ENCODE peak calls at places on chromosomes 2 and 18, in four cellular contexts. D is cardiac muscle cell, Q is tibial artery, P is endothelial cell of umbilical vein. U is an unnamed sample.

GRCh38 chr18:57141208-57142129 is 5.4 kb upstream of the BOD1L2 start:
- DNase-seq in D (no peak), Q (no peak), P (no peak), U (no peak)

GRCh38 chr2:73776381-73776780 is 3.5 kb downstream of the DUSP11 start:
- DNase-seq in P (no peak), Q (no peak), D (no peak), U (no peak)

GRCh38 chr2:157746234-157746950 is 117.7 kb upstream of the ACVR1C start:
- DNase-seq in P (no peak), Q (no peak), D (no peak), U (no peak)

GRCh38 chr18:80145191-80145799 is 36.2 kb downstream of the ADNP2 start:
- DNase-seq in Q (no peak), D (no peak), P (peak; percentile 9), U (no peak)

GRCh38 chr18:57841568-57841967 is 38.5 kb upstream of the ATP8B1 start:
- DNase-seq in D (no peak), P (no peak), Q (no peak), U (no peak)

GRCh38 chr18:9211955-9212354 is 75.4 kb downstream of the ANKRD12 start:
- DNase-seq in P (no peak), Q (no peak), D (no peak), U (no peak)

GRCh38 chr2:5539281-5540211 is 152.6 kb upstream of the SOX11 start:
- DNase-seq in Q (no peak), D (peak; percentile 42), P (no peak), U (no peak)

GRCh38 chr2:86368181-86368824 is 30.9 kb upstream of the REEP1 start:
- DNase-seq in P (peak; percentile 57), D (peak; percentile 78), Q (peak; percentile 67), U (no peak)

GRCh38 chr2:141423212-141423611 is 707.6 kb downstream of the LRP1B start:
- DNase-seq in D (no peak), P (no peak), Q (no peak), U (no peak)

GRCh38 chr2:137947032-137947713 is 17.1 kb upstream of the HNMT start:
- DNase-seq in P (no peak), Q (no peak), D (no peak), U (no peak)

GRCh38 chr2:45788401-45788800 is 136.9 kb downstream of the PRKCE start:
- DNase-seq in P (no peak), Q (no peak), D (no peak), U (no peak)

GRCh38 chr2:72220170-72220569 is 72.5 kb upstream of the CYP26B1 start:
- DNase-seq in P (no peak), D (peak; percentile 42), Q (no peak), U (no peak)

GRCh38 chr2:26653207-26654060 is 12.3 kb upstream of the CIB4 start:
- DNase-seq in D (peak; percentile 37), Q (peak; percentile 48), P (no peak), U (no peak)

GRCh38 chr18:48361801-48362200 is 47.4 kb downstream of the ZBTB7C start:
- DNase-seq in P (no peak), D (no peak), Q (no peak), U (peak; percentile 53)

GRCh38 chr2:23563151-23563550 is 178.2 kb downstream of the KLHL29 start:
- DNase-seq in Q (no peak), P (no peak), D (no peak), U (no peak)

GRCh38 chr2:120037995-120038541 is 25.2 kb downstream of the EPB41L5 start:
- DNase-seq in P (no peak), D (no peak), Q (no peak), U (no peak)

GRCh38 chr2:83596592-83597339 is 862.3 kb downstream of the SUCLG1 start:
- DNase-seq in D (no peak), P (no peak), Q (no peak), U (no peak)

GRCh38 chr2:140893685-140894084 is 1237.1 kb downstream of the LRP1B start:
- DNase-seq in P (no peak), Q (no peak), D (no peak), U (no peak)

GRCh38 chr2:237904806-237905599 is 45.6 kb downstream of the RAMP1 start:
- DNase-seq in D (peak; percentile 62), Q (peak; percentile 93), P (peak; percentile 21), U (peak; percentile 81)

GRCh38 chr18:44602845-44603244 is 77.8 kb upstream of the SETBP1 start:
- DNase-seq in D (no peak), P (no peak), Q (no peak), U (no peak)

GRCh38 chr2:159903404-159904126 is 105.6 kb upstream of the CD302 start:
- DNase-seq in P (peak; percentile 77), D (no peak), Q (peak; percentile 70), U (no peak)

GRCh38 chr2:129922571-129923264 is 56.7 kb upstream of the RAB6C start:
- DNase-seq in P (no peak), Q (no peak), D (no peak), U (no peak)

GRCh38 chr2:160918909-160919503 is 241.2 kb upstream of the TANK start:
- DNase-seq in P (peak; percentile 68), D (peak; percentile 80), Q (peak; percentile 67), U (peak; percentile 71)

GRCh38 chr2:191318037-191318728 is 73.0 kb downstream of the MYO1B start:
- DNase-seq in D (no peak), Q (peak; percentile 72), P (peak; percentile 14), U (no peak)
- H3K4me1 ChIP-seq in D (peaks cover 3% of the 10 kb centered on the region), Q (peaks cover 14% of the 10 kb centered on the region), P (peaks cover 21% of the 10 kb centered on the region), U (peaks cover 28% of the 10 kb centered on the region)

GRCh38 chr2:85257359-85258193 is 70.2 kb downstream of the TGOLN2 start:
- DNase-seq in Q (no peak), D (no peak), P (peak; percentile 67), U (no peak)
- H3K4me1 ChIP-seq in Q (peaks cover 36% of the 10 kb centered on the region), D (peaks cover 37% of the 10 kb centered on the region), P (peaks cover 27% of the 10 kb centered on the region), U (no peaks in the 10 kb centered on the region)

GRCh38 chr2:28449489-28450395 is 46.1 kb upstream of the PLB1 start:
- DNase-seq in P (peak; percentile 54), Q (no peak), D (no peak), U (no peak)

GRCh38 chr2:28448738-28449100 is 47.1 kb upstream of the PLB1 start:
- DNase-seq in Q (no peak), P (no peak), D (no peak), U (no peak)

GRCh38 chr2:28447943-28448737 is 47.7 kb upstream of the PLB1 start:
- DNase-seq in Q (no peak), D (no peak), P (no peak), U (no peak)

GRCh38 chr2:28450901-28451565 is 44.8 kb upstream of the PLB1 start:
- DNase-seq in Q (no peak), D (no peak), P (no peak), U (no peak)

GRCh38 chr2:28449126-28449488 is 46.8 kb upstream of the PLB1 start:
- DNase-seq in P (no peak), D (no peak), Q (no peak), U (no peak)
- H3K4me1 ChIP-seq in P (peaks cover 19% of the 10 kb centered on the region), D (no peaks in the 10 kb centered on the region), Q (no peaks in the 10 kb centered on the region), U (peaks cover 6% of the 10 kb centered on the region)

GRCh38 chr2:171323971-171324528 is 109.7 kb downstream of the METTL8 start:
- DNase-seq in D (no peak), P (no peak), Q (no peak), U (no peak)
- H3K4me1 ChIP-seq in D (peaks cover 4% of the 10 kb centered on the region), P (peaks cover 6% of the 10 kb centered on the region), Q (peaks cover 2% of the 10 kb centered on the region), U (no peaks in the 10 kb centered on the region)

GRCh38 chr2:63053235-63053888 is 2.7 kb downstream of the OTX1 start:
- DNase-seq in Q (no peak), P (no peak), D (no peak), U (no peak)
- H3K4me1 ChIP-seq in Q (peaks cover 49% of the 10 kb centered on the region), P (peaks cover 41% of the 10 kb centered on the region), D (no peaks in the 10 kb centered on the region), U (peaks cover 70% of the 10 kb centered on the region)

GRCh38 chr18:2979027-2979570 is 33.8 kb downstream of the LPIN2 start:
- DNase-seq in D (no peak), P (peak; percentile 55), Q (no peak), U (no peak)
- H3K4me1 ChIP-seq in D (peaks cover 28% of the 10 kb centered on the region), P (peaks cover 60% of the 10 kb centered on the region), Q (peaks cover 56% of the 10 kb centered on the region), U (no peaks in the 10 kb centered on the region)

DNA sequence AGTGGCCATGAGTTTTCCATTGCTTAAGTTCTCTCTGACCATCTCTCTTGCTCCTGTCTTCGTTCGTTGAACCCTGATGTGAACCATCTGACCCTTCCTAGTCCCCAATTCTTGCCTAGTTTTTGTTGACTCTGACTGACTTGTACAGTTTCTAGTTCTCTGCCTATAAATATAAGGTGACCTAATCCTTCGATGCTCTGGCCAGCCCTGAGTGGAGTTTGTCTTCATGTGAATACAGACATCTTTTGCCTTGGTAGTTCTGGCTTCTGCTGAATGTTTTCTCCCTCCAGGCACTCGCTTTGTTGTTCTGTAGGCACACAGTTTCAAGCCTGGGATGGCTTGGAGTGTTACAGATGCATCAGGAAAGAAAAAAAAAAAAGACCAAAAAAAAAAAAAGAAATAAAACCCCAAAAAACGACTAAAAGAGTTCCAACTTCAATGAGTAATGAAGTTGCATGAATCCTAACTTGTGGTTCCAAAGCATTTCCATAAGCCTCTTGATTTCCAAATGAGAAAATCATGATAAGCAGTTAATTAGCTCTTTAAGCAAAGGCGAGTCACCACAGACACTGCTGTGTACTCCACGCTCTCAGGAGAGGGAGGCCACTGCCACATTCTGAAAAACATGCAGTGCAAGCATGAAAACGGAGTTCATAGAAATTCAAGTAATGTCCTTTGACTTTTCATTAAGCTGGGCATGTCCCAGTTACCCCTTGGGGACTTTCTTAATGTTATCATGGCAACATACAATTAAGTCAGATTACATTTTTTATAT is 165.2 kb downstream of the TDRD15 start:
- DNase-seq in Q (no peak), D (no peak), P (no peak), U (no peak)
- H3K4me1 ChIP-seq in Q (peaks cover 24% of the 10 kb centered on the region), D (peaks cover 8% of the 10 kb centered on the region), P (no peaks in the 10 kb centered on the region), U (peaks cover 6% of the 10 kb centered on the region)

GRCh38 chr2:222865301-222865700 is 4.5 kb downstream of the ACSL3 start:
- DNase-seq in Q (no peak), P (no peak), D (no peak), U (no peak)
- H3K4me1 ChIP-seq in Q (peaks cover 23% of the 10 kb centered on the region), P (peaks cover 30% of the 10 kb centered on the region), D (peaks cover 42% of the 10 kb centered on the region), U (peaks cover 64% of the 10 kb centered on the region)

DNA sequence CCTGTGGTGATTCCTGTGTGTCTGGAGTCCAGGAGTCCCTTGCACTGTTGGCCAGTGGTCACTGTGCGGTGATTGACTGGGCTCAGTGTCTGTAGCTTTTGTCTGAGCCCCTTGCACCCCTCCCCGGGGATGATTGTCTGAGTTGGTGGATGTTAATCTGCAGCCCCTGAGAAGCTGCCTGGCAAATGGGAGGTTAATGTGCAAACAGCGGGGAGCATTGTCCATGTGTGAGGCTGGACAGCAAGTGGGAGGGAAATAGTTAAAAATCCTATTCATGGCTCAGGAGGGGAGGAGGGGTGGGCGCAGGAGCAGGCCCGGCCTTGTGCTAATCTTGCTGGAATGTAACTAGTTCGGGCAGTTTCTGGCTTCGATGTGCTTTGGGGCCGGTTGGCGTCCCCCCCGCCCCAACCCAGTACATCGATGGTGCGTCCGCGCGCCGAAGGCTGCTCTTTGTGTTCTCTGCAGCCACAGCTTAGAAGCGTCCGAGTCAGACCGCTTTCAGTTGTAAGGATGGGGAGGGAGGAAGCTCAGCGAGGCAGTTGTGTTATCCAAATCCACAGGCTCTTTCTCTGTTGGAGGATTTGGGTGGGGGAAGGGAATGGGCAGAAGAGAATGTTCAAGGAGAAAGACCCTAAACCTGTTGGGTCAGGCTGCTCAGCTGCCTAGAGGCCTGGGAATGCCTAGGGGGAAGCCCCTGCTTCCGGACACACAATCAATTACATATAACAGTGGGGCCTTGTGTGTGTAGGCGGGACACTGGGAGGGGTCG is 71.8 kb downstream of the TGOLN2 start:
- DNase-seq in P (peak; percentile 15), Q (no peak), D (peak; percentile 54), U (no peak)
- H3K4me1 ChIP-seq in P (peaks cover 32% of the 10 kb centered on the region), Q (peaks cover 36% of the 10 kb centered on the region), D (peaks cover 38% of the 10 kb centered on the region), U (peaks cover 85% of the 10 kb centered on the region)